ENCODE peak calls at places on chromosome 19, in four cellular contexts. One of them, this sample, is unnamed.

GRCh38 chr19:52494518-52494917 is 33.0 kb upstream of the ZNF808 start:
- DNase-seq in epithelial cell of prostate: no peak
- DNase-seq in amniotic epithelial cell: no peak
- DNase-seq in fibroblast of the conjunctiva: no peak
- DNase-seq in this sample: no peak

GRCh38 chr19:51186323-51186722 is 38.6 kb upstream of the CD33 start:
- DNase-seq in amniotic epithelial cell: no peak
- DNase-seq in epithelial cell of prostate: no peak
- DNase-seq in fibroblast of the conjunctiva: no peak
- DNase-seq in this sample: no peak

GRCh38 chr19:18587962-18588610 is 512 bp upstream of the REX1BD start:
- DNase-seq in fibroblast of the conjunctiva: no peak
- DNase-seq in amniotic epithelial cell: no peak
- DNase-seq in epithelial cell of prostate: no peak
- DNase-seq in this sample: no peak

GRCh38 chr19:39923862-39924261 is 10.6 kb downstream of the FCGBP start:
- DNase-seq in fibroblast of the conjunctiva: no peak
- DNase-seq in epithelial cell of prostate: no peak
- DNase-seq in amniotic epithelial cell: no peak
- DNase-seq in this sample: no peak

GRCh38 chr19:35019144-35019543 is 11.1 kb upstream of the SCN1B start:
- DNase-seq in amniotic epithelial cell: no peak
- DNase-seq in epithelial cell of prostate: no peak
- DNase-seq in fibroblast of the conjunctiva: no peak
- DNase-seq in this sample: no peak

GRCh38 chr19:17703823-17704463 is 15.3 kb upstream of the MAP1S start:
- DNase-seq in epithelial cell of prostate: no peak
- DNase-seq in fibroblast of the conjunctiva: no peak
- DNase-seq in amniotic epithelial cell: peak; percentile 81
- DNase-seq in this sample: no peak

GRCh38 chr19:39126593-39127187 is 1.1 kb downstream of the PAK4 start:
- DNase-seq in amniotic epithelial cell: peak; percentile 49
- DNase-seq in fibroblast of the conjunctiva: no peak
- DNase-seq in epithelial cell of prostate: no peak
- DNase-seq in this sample: peak; percentile 23

GRCh38 chr19:49201042-49201441 is 43.5 kb downstream of the TRPM4 start:
- DNase-seq in fibroblast of the conjunctiva: no peak
- DNase-seq in epithelial cell of prostate: no peak
- DNase-seq in amniotic epithelial cell: no peak
- DNase-seq in this sample: no peak

GRCh38 chr19:43452517-43453045 is 12.8 kb downstream of the LYPD3 start:
- DNase-seq in amniotic epithelial cell: no peak
- DNase-seq in epithelial cell of prostate: peak; percentile 81
- DNase-seq in fibroblast of the conjunctiva: no peak
- DNase-seq in this sample: no peak

GRCh38 chr19:33207040-33207620 is 13.0 kb downstream of the LRP3 start:
- DNase-seq in amniotic epithelial cell: no peak
- DNase-seq in epithelial cell of prostate: no peak
- DNase-seq in fibroblast of the conjunctiva: no peak
- DNase-seq in this sample: no peak

GRCh38 chr19:50777830-50778303 is 7.6 kb downstream of the GPR32 start:
- DNase-seq in epithelial cell of prostate: no peak
- DNase-seq in fibroblast of the conjunctiva: no peak
- DNase-seq in amniotic epithelial cell: no peak
- DNase-seq in this sample: no peak

GRCh38 chr19:30719991-30720329 is 347.8 kb downstream of the ZNF536 start:
- DNase-seq in amniotic epithelial cell: no peak
- DNase-seq in epithelial cell of prostate: no peak
- DNase-seq in fibroblast of the conjunctiva: no peak
- DNase-seq in this sample: peak; percentile 4

GRCh38 chr19:15866646-15867045 is 31.2 kb downstream of the CYP4F2 start:
- DNase-seq in epithelial cell of prostate: no peak
- DNase-seq in fibroblast of the conjunctiva: no peak
- DNase-seq in amniotic epithelial cell: no peak
- DNase-seq in this sample: no peak

GRCh38 chr19:49593233-49594113 is 2.5 kb downstream of the PRR12 start:
- DNase-seq in epithelial cell of prostate: peak; percentile 65
- DNase-seq in fibroblast of the conjunctiva: peak; percentile 81
- DNase-seq in amniotic epithelial cell: peak; percentile 87
- DNase-seq in this sample: peak; percentile 95

GRCh38 chr19:15456441-15456840 is 6.7 kb upstream of the WIZ start:
- DNase-seq in epithelial cell of prostate: no peak
- DNase-seq in amniotic epithelial cell: no peak
- DNase-seq in fibroblast of the conjunctiva: no peak
- DNase-seq in this sample: no peak

GRCh38 chr19:35901854-35902661 is at the start of gene HCST:
- DNase-seq in amniotic epithelial cell: peak; percentile 16
- DNase-seq in fibroblast of the conjunctiva: no peak
- DNase-seq in epithelial cell of prostate: no peak
- DNase-seq in this sample: no peak

GRCh38 chr19:18193388-18194207 is 580 bp downstream of the MPV17L2 start:
- DNase-seq in fibroblast of the conjunctiva: no peak
- DNase-seq in amniotic epithelial cell: no peak
- DNase-seq in epithelial cell of prostate: no peak
- DNase-seq in this sample: peak; percentile 38

GRCh38 chr19:2949939-2950285 is 5.1 kb upstream of the ZNF77 start:
- DNase-seq in fibroblast of the conjunctiva: no peak
- DNase-seq in epithelial cell of prostate: no peak
- DNase-seq in amniotic epithelial cell: peak; percentile 71
- DNase-seq in this sample: no peak

GRCh38 chr19:47296036-47296435 is 13.6 kb upstream of the C5AR1 start:
- DNase-seq in epithelial cell of prostate: no peak
- DNase-seq in fibroblast of the conjunctiva: peak; percentile 63
- DNase-seq in amniotic epithelial cell: peak; percentile 69
- DNase-seq in this sample: peak; percentile 81

GRCh38 chr19:10290876-10291553 is 1.3 kb downstream of the ICAM5 start:
- DNase-seq in epithelial cell of prostate: no peak
- DNase-seq in fibroblast of the conjunctiva: no peak
- DNase-seq in amniotic epithelial cell: no peak
- DNase-seq in this sample: peak; percentile 68

GRCh38 chr19:2100719-2101061 is 4.0 kb downstream of the IZUMO4 start:
- DNase-seq in fibroblast of the conjunctiva: no peak
- DNase-seq in amniotic epithelial cell: no peak
- DNase-seq in epithelial cell of prostate: no peak
- DNase-seq in this sample: no peak

GRCh38 chr19:17575871-17576757 is 20.7 kb downstream of the COLGALT1 start:
- DNase-seq in fibroblast of the conjunctiva: no peak
- DNase-seq in amniotic epithelial cell: no peak
- DNase-seq in epithelial cell of prostate: no peak
- DNase-seq in this sample: no peak

GRCh38 chr19:13270514-13271105 is 120.4 kb downstream of the IER2 start:
- DNase-seq in epithelial cell of prostate: no peak
- DNase-seq in fibroblast of the conjunctiva: no peak
- DNase-seq in amniotic epithelial cell: no peak
- DNase-seq in this sample: no peak

GRCh38 chr19:54154603-54155345 is 4.7 kb downstream of the LENG1 start:
- DNase-seq in epithelial cell of prostate: no peak
- DNase-seq in amniotic epithelial cell: no peak
- DNase-seq in fibroblast of the conjunctiva: no peak
- DNase-seq in this sample: no peak

GRCh38 chr19:5352229-5352763 is 11.7 kb upstream of the PTPRS start:
- DNase-seq in amniotic epithelial cell: peak; percentile 51
- DNase-seq in fibroblast of the conjunctiva: no peak
- DNase-seq in epithelial cell of prostate: no peak
- DNase-seq in this sample: peak; percentile 40

GRCh38 chr19:1644070-1644469 is 8.3 kb downstream of the TCF3 start:
- DNase-seq in epithelial cell of prostate: no peak
- DNase-seq in fibroblast of the conjunctiva: no peak
- DNase-seq in amniotic epithelial cell: no peak
- DNase-seq in this sample: no peak

GRCh38 chr19:19656451-19657396 is 6.8 kb downstream of the ATP13A1 start:
- DNase-seq in epithelial cell of prostate: no peak
- DNase-seq in amniotic epithelial cell: no peak
- DNase-seq in fibroblast of the conjunctiva: no peak
- DNase-seq in this sample: no peak

GRCh38 chr19:46610851-46611770 is 10.0 kb downstream of the CALM3 start:
- DNase-seq in fibroblast of the conjunctiva: no peak
- DNase-seq in amniotic epithelial cell: no peak
- DNase-seq in epithelial cell of prostate: no peak
- DNase-seq in this sample: no peak

GRCh38 chr19:48471836-48472235 is 2.7 kb downstream of the CYTH2 start:
- DNase-seq in amniotic epithelial cell: no peak
- DNase-seq in epithelial cell of prostate: no peak
- DNase-seq in fibroblast of the conjunctiva: no peak
- DNase-seq in this sample: no peak

GRCh38 chr19:34253711-34254551 is 423 bp upstream of the GARRE1 start:
- DNase-seq in fibroblast of the conjunctiva: no peak
- DNase-seq in amniotic epithelial cell: no peak
- DNase-seq in epithelial cell of prostate: no peak
- DNase-seq in this sample: peak; percentile 67

GRCh38 chr19:3015126-3016057 is 13.7 kb downstream of the TLE2 start:
- DNase-seq in amniotic epithelial cell: no peak
- DNase-seq in fibroblast of the conjunctiva: no peak
- DNase-seq in epithelial cell of prostate: no peak
- DNase-seq in this sample: no peak

GRCh38 chr19:591099-591958 is 1.6 kb downstream of the HCN2 start:
- DNase-seq in fibroblast of the conjunctiva: no peak
- DNase-seq in amniotic epithelial cell: no peak
- DNase-seq in epithelial cell of prostate: no peak
- DNase-seq in this sample: no peak

This sample was measured in mesenchymal stem cell.